ENCODE peak calls at places on chromosomes 12 and 14, in ten cellular contexts. R is cardiac muscle cell, T is activated T-cell treated with anti-CD3 and anti-CD28 coated beads for 24 hours, Q is HuH-7, V is left ventricle myocardium superior, L is sigmoid colon, S is neuronal stem cell, A is NCI-H1694 treated with DMSO at 0.1 percent for 48 hours, U is SW480, P is nephron progenitor cell. F is an unnamed sample.

GRCh38 chr12:70321182-70321581 is 44.9 kb upstream of the KCNMB4 start:
- DNase-seq in R (no peak), T (no peak), Q (no peak), V (no peak), L (no peak), S (no peak), A (no peak), U (no peak), P (no peak), F (no peak)

GRCh38 chr14:101707285-101707842 is 54.1 kb upstream of the PPP2R5C start:
- DNase-seq in R (peak; percentile 85), T (peak; percentile 64), Q (peak; percentile 67), V (no peak), L (no peak), S (peak; percentile 83), A (peak; percentile 94), U (peak; percentile 86), P (peak; percentile 51), F (peak; percentile 57)

GRCh38 chr12:108307006-108307405 is 32.1 kb downstream of the CMKLR1 start:
- DNase-seq in R (no peak), T (no peak), Q (no peak), V (no peak), L (no peak), S (no peak), A (no peak), U (no peak), P (no peak), F (no peak)

GRCh38 chr12:98998697-98999299 is 353.7 kb downstream of the APAF1 start:
- DNase-seq in R (peak; percentile 59), T (no peak), Q (peak; percentile 31), V (no peak), L (no peak), S (peak; percentile 37), A (peak; percentile 54), U (peak; percentile 39), P (peak; percentile 7), F (no peak)

GRCh38 chr12:50572275-50572674 is 67.5 kb downstream of the DIP2B start:
- DNase-seq in R (peak; percentile 23), T (no peak), Q (peak; percentile 56), V (no peak), L (no peak), S (no peak), A (no peak), U (no peak), P (no peak), F (no peak)

GRCh38 chr12:102406033-102406584 is 74.3 kb downstream of the IGF1 start:
- DNase-seq in R (no peak), T (no peak), Q (no peak), V (peak; percentile 45), L (peak; percentile 69), S (peak; percentile 6), A (peak; percentile 80), U (no peak), P (no peak), F (no peak)

GRCh38 chr14:81523616-81524015 is 10.0 kb downstream of the SEL1L start:
- DNase-seq in R (no peak), T (no peak), Q (no peak), V (no peak), L (no peak), S (no peak), A (no peak), U (no peak), P (no peak), F (no peak)

GRCh38 chr12:131113562-131113961 is 159.9 kb downstream of the ADGRD1 start:
- DNase-seq in R (no peak), T (no peak), Q (no peak), V (no peak), L (peak; percentile 55), S (no peak), A (no peak), U (no peak), P (peak; percentile 42), F (no peak)

GRCh38 chr12:122840580-122841513 is 5.6 kb downstream of the HIP1R start:
- DNase-seq in R (no peak), T (no peak), Q (no peak), V (no peak), L (no peak), S (no peak), A (no peak), U (no peak), P (no peak), F (no peak)

GRCh38 chr14:20428802-20429201 is 7.2 kb downstream of the KLHL33 start:
- DNase-seq in R (no peak), T (no peak), Q (no peak), V (no peak), L (no peak), S (no peak), A (no peak), U (no peak), P (no peak), F (no peak)

GRCh38 chr12:92206596-92206995 is 61.0 kb upstream of the BTG1 start:
- DNase-seq in R (no peak), T (no peak), Q (no peak), V (no peak), L (no peak), S (no peak), A (no peak), U (peak; percentile 21), P (no peak), F (no peak)

GRCh38 chr14:39500253-39500652 is 68.0 kb upstream of the FBXO33 start:
- DNase-seq in R (no peak), T (no peak), Q (no peak), V (no peak), L (no peak), S (no peak), A (no peak), U (no peak), P (no peak), F (no peak)

GRCh38 chr12:117850048-117850447 is 118.7 kb downstream of the KSR2 start:
- DNase-seq in R (peak; percentile 66), T (no peak), Q (peak; percentile 43), V (no peak), L (no peak), S (peak; percentile 77), A (peak; percentile 47), U (peak; percentile 59), P (peak; percentile 49), F (no peak)

GRCh38 chr12:96636895-96637294 is 147.5 kb downstream of the CFAP54 start:
- DNase-seq in R (no peak), T (no peak), Q (no peak), V (no peak), L (no peak), S (no peak), A (no peak), U (no peak), P (no peak), F (no peak)

GRCh38 chr12:52204095-52204930 is 12.5 kb upstream of the KRT80 start:
- DNase-seq in R (no peak), T (no peak), Q (no peak), V (no peak), L (peak; percentile 47), S (no peak), A (no peak), U (peak; percentile 76), P (no peak), F (no peak)

GRCh38 chr12:2212971-2213869 is 160.4 kb downstream of the CACNA1C start:
- DNase-seq in R (peak; percentile 62), T (no peak), Q (peak; percentile 23), V (no peak), L (peak; percentile 71), S (peak; percentile 20), A (peak; percentile 32), U (no peak), P (peak; percentile 72), F (no peak)

GRCh38 chr12:122138616-122139015 is 35.4 kb downstream of the IL31 start:
- DNase-seq in R (no peak), T (no peak), Q (no peak), V (no peak), L (no peak), S (no peak), A (no peak), U (no peak), P (no peak), F (no peak)

GRCh38 chr14:94123296-94123695 is 6.1 kb downstream of the IFI27L2 start:
- DNase-seq in R (no peak), T (no peak), Q (no peak), V (no peak), L (peak; percentile 50), S (no peak), A (no peak), U (no peak), P (no peak), F (no peak)

GRCh38 chr14:105853907-105854599 is 327.7 kb downstream of the TMEM121 start:
- DNase-seq in R (no peak), T (no peak), Q (no peak), V (no peak), L (peak; percentile 55), S (no peak), A (no peak), U (no peak), P (no peak), F (no peak)

GRCh38 chr12:30286345-30286926 is 409.2 kb downstream of the IPO8 start:
- DNase-seq in R (peak; percentile 46), T (no peak), Q (no peak), V (no peak), L (no peak), S (peak; percentile 2), A (no peak), U (peak; percentile 57), P (no peak), F (no peak)

GRCh38 chr12:11875414-11875935 is 195.3 kb upstream of the BCL2L14 start:
- DNase-seq in R (no peak), T (peak; percentile 18), Q (no peak), V (no peak), L (no peak), S (no peak), A (no peak), U (peak; percentile 91), P (no peak), F (peak; percentile 9)

GRCh38 chr12:85441025-85441424 is 161.0 kb downstream of the ALX1 start:
- DNase-seq in R (no peak), T (no peak), Q (no peak), V (no peak), L (no peak), S (no peak), A (no peak), U (no peak), P (no peak), F (no peak)

GRCh38 chr14:69675246-69675583 is 63.8 kb downstream of the SUSD6 start:
- DNase-seq in R (no peak), T (no peak), Q (no peak), V (peak; percentile 64), L (no peak), S (no peak), A (no peak), U (no peak), P (no peak), F (no peak)

GRCh38 chr12:102174117-102174516 is 23.5 kb downstream of the PMCH start:
- DNase-seq in R (no peak), T (no peak), Q (no peak), V (no peak), L (no peak), S (no peak), A (no peak), U (no peak), P (no peak), F (no peak)

GRCh38 chr14:75142494-75142893 is 15.6 kb upstream of the NEK9 start:
- DNase-seq in R (no peak), T (no peak), Q (no peak), V (no peak), L (no peak), S (no peak), A (no peak), U (no peak), P (no peak), F (no peak)

GRCh38 chr12:124660846-124661245 is 93.4 kb upstream of the NCOR2 start:
- DNase-seq in R (no peak), T (no peak), Q (no peak), V (peak; percentile 28), L (no peak), S (no peak), A (peak; percentile 84), U (no peak), P (peak; percentile 38), F (no peak)

GRCh38 chr12:52884526-52885293 is 20.2 kb downstream of the KRT8 start:
- DNase-seq in R (peak; percentile 80), T (peak; percentile 70), Q (peak; percentile 87), V (peak; percentile 86), L (peak; percentile 85), S (peak; percentile 78), A (peak; percentile 21), U (peak; percentile 71), P (peak; percentile 90), F (peak; percentile 66)

GRCh38 chr12:62604856-62605255 is 138.2 kb downstream of the MON2 start:
- DNase-seq in R (no peak), T (no peak), Q (no peak), V (no peak), L (no peak), S (no peak), A (no peak), U (no peak), P (no peak), F (no peak)

F was measured in stimulated activated CD4-positive, alpha-beta T cell treated with anti-CD3 and anti-CD28 coated beads, Interleukin-2, amount 100 ng/mL, for 4 hours.